ENCODE peak calls at places on chromosomes 6 and 20, in ten cellular contexts. W, R, L, V, K, S, A, C, D and E are unnamed samples.

GRCh38 chr6:150667977-150668716 is 68.5 kb downstream of the PLEKHG1 start:
- DNase-seq in W (peak; percentile 80), D (peak; percentile 88), L (peak; percentile 35), R (peak; percentile 90), A (peak; percentile 89), V (peak; percentile 98), S (peak; percentile 87), C (no peak), K (peak; percentile 93), E (peak; percentile 51)

GRCh38 chr6:127190552-127190951 is 72.1 kb downstream of the RSPO3 start:
- DNase-seq in L (no peak), S (no peak), A (no peak), K (peak; percentile 12), C (no peak), V (no peak), R (peak; percentile 53), W (peak; percentile 18), D (peak; percentile 77), E (peak; percentile 40)

GRCh38 chr20:25676164-25676809 is 20.4 kb downstream of the ZNF337 start:
- DNase-seq in A (no peak), C (no peak), S (no peak), W (peak; percentile 49), V (no peak), R (peak; percentile 43), K (no peak), L (no peak), D (peak; percentile 76), E (peak; percentile 84)

GRCh38 chr6:134936927-134937326 is 13.0 kb downstream of the ALDH8A1 start:
- DNase-seq in K (no peak), V (no peak), A (no peak), C (no peak), W (peak; percentile 13), D (peak; percentile 36), R (peak; percentile 75), S (no peak), L (no peak), E (peak; percentile 90)

GRCh38 chr6:43491750-43492661 is 14.6 kb downstream of the TJAP1 start:
- DNase-seq in S (peak; percentile 86), A (peak; percentile 56), V (peak; percentile 82), R (peak; percentile 77), K (no peak), W (peak; percentile 80), D (peak; percentile 77), L (no peak), C (no peak), E (peak; percentile 74)

GRCh38 chr20:16387661-16388060 is 185.6 kb downstream of the KIF16B start:
- DNase-seq in V (peak; percentile 15), R (no peak), C (peak; percentile 18), S (no peak), K (no peak), L (no peak), D (no peak), W (no peak), A (no peak), E (no peak)

GRCh38 chr6:43708857-43709653 is 21.5 kb upstream of the MRPS18A start:
- DNase-seq in W (peak; percentile 56), V (peak; percentile 59), S (no peak), A (no peak), K (no peak), D (peak; percentile 88), L (no peak), R (peak; percentile 46), C (no peak), E (peak; percentile 28)

GRCh38 chr6:131063764-131064272 is 773 bp upstream of the EPB41L2 start:
- DNase-seq in V (no peak), K (no peak), L (no peak), A (no peak), S (no peak), W (no peak), D (no peak), R (no peak), C (no peak), E (no peak)

GRCh38 chr6:4665489-4666417 is 110.5 kb upstream of the CDYL start:
- DNase-seq in L (no peak), W (no peak), V (no peak), R (peak; percentile 35), D (peak; percentile 52), S (no peak), A (no peak), C (no peak), K (no peak), E (no peak)

GRCh38 chr20:10360878-10361277 is 73.1 kb downstream of the MKKS start:
- DNase-seq in S (no peak), D (no peak), V (no peak), W (no peak), A (no peak), L (no peak), R (peak; percentile 32), K (no peak), C (no peak), E (no peak)

DNA sequence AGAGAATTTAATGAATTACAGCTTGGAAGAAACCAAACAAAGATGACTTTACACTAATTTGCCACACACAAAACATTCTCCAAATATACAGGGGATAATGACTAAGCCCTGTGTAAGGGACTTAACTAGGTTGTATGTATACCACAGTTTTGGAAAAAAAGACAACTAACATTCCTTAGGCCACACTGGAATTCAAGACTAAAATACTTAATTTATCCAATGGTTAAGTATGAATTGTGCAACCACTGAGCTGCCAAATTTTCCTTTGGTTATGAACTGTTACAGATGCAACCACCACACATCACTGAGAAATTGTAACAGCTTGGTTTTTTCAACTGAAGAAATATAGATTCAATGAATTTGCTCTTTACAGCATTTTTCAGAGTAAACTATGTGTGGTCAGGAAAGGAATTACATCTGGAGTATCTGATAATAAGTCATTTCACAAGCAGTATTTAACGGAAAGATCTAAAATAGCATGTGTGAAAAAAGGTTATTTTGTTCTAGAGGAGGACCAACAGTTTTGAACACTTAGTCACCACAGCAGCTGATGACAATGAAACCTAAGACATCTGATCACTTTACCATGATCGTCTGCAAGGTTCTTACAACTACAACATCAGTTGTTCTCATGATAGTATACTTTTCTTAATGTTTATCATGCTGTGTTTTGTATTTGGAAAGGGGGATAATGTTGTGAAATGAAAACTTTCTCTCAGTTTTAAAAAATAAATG is 318.8 kb downstream of the BCKDHB start:
- DNase-seq in D (peak; percentile 94), R (peak; percentile 94), S (no peak), K (no peak), C (no peak), W (no peak), A (no peak), V (no peak), L (no peak), E (peak; percentile 98)
- TF ChIP-seq CTCF in D (peak; percentile 1), R (peak; percentile 11), S (no peak), K (no peak), C (no peak), W (no peak), A (no peak), V (no peak), L (no peak), E (peak; percentile 71)

GRCh38 chr6:57328074-57328473 is 10.6 kb downstream of the PRIM2 start:
- DNase-seq in A (no peak), W (no peak), S (no peak), D (no peak), V (no peak), R (no peak), C (no peak), K (no peak), L (no peak), E (no peak)

GRCh38 chr6:57329933-57330332 is 12.5 kb downstream of the PRIM2 start:
- DNase-seq in K (no peak), C (no peak), L (no peak), V (no peak), D (no peak), W (no peak), A (no peak), R (no peak), S (no peak), E (no peak)

GRCh38 chr6:57327311-57327710 is 9.9 kb downstream of the PRIM2 start:
- DNase-seq in L (no peak), W (no peak), D (no peak), S (no peak), V (no peak), K (no peak), C (no peak), R (no peak), A (no peak), E (no peak)

DNA sequence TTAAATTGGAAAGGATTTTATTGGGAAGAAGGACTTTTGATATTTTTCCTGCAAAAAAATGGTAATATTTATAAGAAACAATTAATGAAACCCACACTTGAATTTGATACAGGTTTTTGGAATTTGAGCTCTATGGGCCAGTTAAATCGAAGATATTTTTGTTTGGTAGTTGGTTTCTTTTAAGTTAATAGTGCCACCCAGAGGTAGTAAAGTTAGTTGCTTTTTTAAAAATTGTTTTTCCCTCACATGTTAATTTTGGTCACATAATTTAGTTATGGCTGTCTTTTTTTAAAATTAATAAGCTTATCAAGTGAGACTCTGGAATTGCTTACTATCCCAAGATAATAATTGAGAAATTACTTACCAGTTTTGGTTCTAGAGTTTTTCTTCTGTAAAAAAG is 7.1 kb downstream of the PRIM2 start:
- DNase-seq in S (no peak), R (peak; percentile 32), V (no peak), C (no peak), W (peak; percentile 12), D (peak; percentile 53), K (no peak), L (no peak), A (no peak), E (no peak)
- TF ChIP-seq CTCF in S (peak; percentile 17), R (peak; percentile 35), V (peak; percentile 25), C (peak; percentile 56), W (peak; percentile 49), D (peak; percentile 35), K (peak; percentile 48), L (peak; percentile 60), A (no peak), E (peak; percentile 80)

DNA sequence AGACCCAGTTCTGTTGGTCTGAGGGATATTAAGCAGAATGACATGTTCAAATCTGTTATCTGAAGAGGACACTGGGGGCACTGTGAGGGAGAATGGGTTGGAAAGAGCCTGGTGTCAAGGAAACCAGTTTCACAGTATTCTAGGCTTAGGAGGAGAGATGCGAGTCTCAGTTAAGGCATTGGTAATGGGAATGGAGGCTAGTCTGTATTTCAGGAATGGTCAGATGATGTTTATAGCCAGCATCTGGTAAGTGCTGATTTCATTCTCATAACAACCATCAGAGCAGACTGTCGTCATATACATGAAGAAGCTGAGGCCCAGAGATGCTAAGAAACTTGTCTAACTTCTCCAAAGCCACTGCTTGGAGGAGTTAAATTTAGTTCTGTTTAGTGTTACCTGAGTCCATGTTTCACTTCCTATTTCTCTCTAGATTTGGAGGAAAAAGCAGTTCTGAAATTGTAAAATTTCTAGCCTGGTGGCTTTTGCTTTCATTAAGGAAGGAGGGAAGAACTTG is 242.0 kb downstream of the ARID1B start:
- DNase-seq in K (no peak), S (no peak), W (no peak), V (no peak), C (peak; percentile 56), A (no peak), D (no peak), L (no peak), R (no peak), E (peak; percentile 23)
- TF ChIP-seq CTCF in K (no peak), S (no peak), W (no peak), V (no peak), C (no peak), A (no peak), D (no peak), L (no peak), R (no peak), E (peak; percentile 42)

GRCh38 chr6:167485186-167485978 is 160.5 kb downstream of the TTLL2 start:
- DNase-seq in W (peak; percentile 13), V (peak; percentile 77), S (no peak), L (no peak), R (peak; percentile 32), A (no peak), C (no peak), K (peak; percentile 51), D (peak; percentile 25), E (no peak)
- TF ChIP-seq CTCF in W (no peak), V (peak; percentile 41), S (peak; percentile 49), L (peak; percentile 43), R (peak; percentile 47), A (no peak), C (no peak), K (peak; percentile 68), D (peak; percentile 15), E (no peak)